ENCODE peak calls at places on chromosomes 4 and X, in nine cellular contexts. E is RPMI8226; A is posterior vena cava; F is effector memory CD8-positive, alpha-beta T cell; K is D341Med; J is RPMI7951; C is heart left ventricle; D is ACHN; H is HS-5. M is an unnamed sample.
A peak's percentile ranks its signal among the peaks of the same experiment; 100 is the strongest.

GRCh38 chr4:137422666-137423065 is 109.6 kb downstream of the PCDH18 start:
- DNase-seq in E (no peak), A (no peak), F (no peak), K (no peak), J (no peak), C (no peak), D (no peak), H (no peak), M (no peak)

GRCh38 chrX:101973066-101973465 is 41.2 kb upstream of the ZMAT1 start:
- DNase-seq in E (no peak), A (no peak), F (no peak), K (no peak), J (no peak), C (no peak), D (no peak), H (no peak), M (no peak)

GRCh38 chrX:155070038-155070437 is 898 bp downstream of the CMC4 start:
- DNase-seq in E (peak; percentile 8), A (no peak), F (no peak), K (no peak), J (no peak), C (no peak), D (no peak), H (no peak), M (no peak)

GRCh38 chrX:113906168-113906567 is 677.7 kb upstream of the HTR2C start:
- DNase-seq in E (no peak), A (no peak), F (no peak), K (no peak), J (no peak), C (no peak), D (no peak), H (peak; percentile 25), M (no peak)

GRCh38 chr4:42676066-42676951 is 19.4 kb upstream of the ATP8A1 start:
- DNase-seq in E (no peak), A (no peak), F (no peak), K (no peak), J (no peak), C (no peak), D (no peak), H (no peak), M (no peak)

GRCh38 chr4:82823062-82823461 is 24.5 kb upstream of the SCD5 start:
- DNase-seq in E (no peak), A (no peak), F (no peak), K (no peak), J (peak; percentile 10), C (no peak), D (no peak), H (peak; percentile 78), M (no peak)

GRCh38 chrX:18793601-18794089 is 86.2 kb downstream of the PPEF1 start:
- DNase-seq in E (no peak), A (no peak), F (no peak), K (peak; percentile 70), J (peak; percentile 6), C (no peak), D (no peak), H (no peak), M (no peak)

GRCh38 chr4:190017357-190018200 is 9.5 kb downstream of the FRG2 start:
- DNase-seq in E (no peak), A (peak; percentile 40), F (no peak), K (no peak), J (no peak), C (no peak), D (no peak), H (no peak), M (no peak)

M was measured in kidney.